ENCODE peak calls at places on chromosome 1, in six cellular contexts. One of them, this sample, is unnamed. For H3K4me1, the result is how much of the 10 kb centered on the place peaks cover.

GRCh38 chr1:58765016-58765415 is 18.8 kb downstream of the JUN start:
- DNase-seq in neuronal stem cell: no peak
- DNase-seq in H9: no peak
- DNase-seq in mesenchymal stem cell: no peak
- DNase-seq in IMR-90: peak
- DNase-seq in H1: no peak
- DNase-seq in this sample: no peak

GRCh38 chr1:109112056-109112651 is 1.8 kb upstream of the ELAPOR1 start:
- DNase-seq in H9: no peak
- DNase-seq in mesenchymal stem cell: peak
- DNase-seq in H1: no peak
- DNase-seq in IMR-90: peak
- DNase-seq in neuronal stem cell: no peak
- DNase-seq in this sample: peak

GRCh38 chr1:224696891-224697765 is 81.0 kb downstream of the CNIH3 start:
- DNase-seq in H1: no peak
- DNase-seq in H9: no peak
- DNase-seq in IMR-90: peak
- DNase-seq in mesenchymal stem cell: peak
- DNase-seq in neuronal stem cell: no peak
- DNase-seq in this sample: no peak

GRCh38 chr1:174258148-174258550 is 98.8 kb downstream of the RABGAP1L start:
- DNase-seq in H1: no peak
- DNase-seq in mesenchymal stem cell: peak
- DNase-seq in IMR-90: peak
- DNase-seq in H9: peak
- DNase-seq in neuronal stem cell: peak
- DNase-seq in this sample: peak

GRCh38 chr1:201350361-201350725 is 27.1 kb downstream of the TNNT2 start:
- DNase-seq in neuronal stem cell: no peak
- DNase-seq in H9: no peak
- DNase-seq in H1: no peak
- DNase-seq in IMR-90: no peak
- DNase-seq in mesenchymal stem cell: no peak
- DNase-seq in this sample: no peak

GRCh38 chr1:247330548-247331171 is 1.0 kb downstream of the ZNF496 start:
- DNase-seq in mesenchymal stem cell: peak
- DNase-seq in IMR-90: no peak
- DNase-seq in H1: no peak
- DNase-seq in neuronal stem cell: no peak
- DNase-seq in H9: no peak
- DNase-seq in this sample: no peak

GRCh38 chr1:241419986-241420385 is 63.0 kb upstream of the RGS7 start:
- DNase-seq in mesenchymal stem cell: no peak
- DNase-seq in H9: no peak
- DNase-seq in IMR-90: no peak
- DNase-seq in neuronal stem cell: no peak
- DNase-seq in H1: no peak
- DNase-seq in this sample: peak

GRCh38 chr1:248847956-248848561 is 10.0 kb downstream of the ZNF672 start:
- DNase-seq in H9: no peak
- DNase-seq in mesenchymal stem cell: no peak
- DNase-seq in IMR-90: no peak
- DNase-seq in neuronal stem cell: no peak
- DNase-seq in H1: no peak
- DNase-seq in this sample: no peak

GRCh38 chr1:203325004-203325417 is 19.7 kb downstream of the BTG2 start:
- DNase-seq in H9: no peak
- DNase-seq in H1: no peak
- DNase-seq in neuronal stem cell: peak
- DNase-seq in mesenchymal stem cell: no peak
- DNase-seq in IMR-90: no peak
- DNase-seq in this sample: no peak

GRCh38 chr1:110229348-110230001 is 19.4 kb downstream of the KCNC4 start:
- DNase-seq in IMR-90: no peak
- DNase-seq in mesenchymal stem cell: no peak
- DNase-seq in H9: peak
- DNase-seq in neuronal stem cell: no peak
- DNase-seq in H1: no peak
- DNase-seq in this sample: no peak

GRCh38 chr1:180261030-180261429 is 31.0 kb downstream of the LHX4 start:
- DNase-seq in IMR-90: no peak
- DNase-seq in H1: no peak
- DNase-seq in mesenchymal stem cell: no peak
- DNase-seq in neuronal stem cell: no peak
- DNase-seq in H9: no peak
- DNase-seq in this sample: no peak

GRCh38 chr1:29824478-29825273 is 588.4 kb downstream of the PTPRU start:
- DNase-seq in mesenchymal stem cell: no peak
- DNase-seq in IMR-90: no peak
- DNase-seq in H1: no peak
- DNase-seq in H9: no peak
- DNase-seq in neuronal stem cell: no peak
- DNase-seq in this sample: no peak

GRCh38 chr1:66251521-66251920 is 282.4 kb upstream of the SGIP1 start:
- DNase-seq in IMR-90: no peak
- DNase-seq in neuronal stem cell: no peak
- DNase-seq in mesenchymal stem cell: peak
- DNase-seq in H9: peak
- DNase-seq in H1: no peak
- DNase-seq in this sample: no peak

GRCh38 chr1:245156736-245157505 is 2.1 kb downstream of the KIF26B start:
- DNase-seq in H9: peak
- DNase-seq in neuronal stem cell: no peak
- DNase-seq in mesenchymal stem cell: peak
- DNase-seq in IMR-90: peak
- DNase-seq in H1: no peak
- DNase-seq in this sample: peak

GRCh38 chr1:111831153-111831552 is 75.5 kb downstream of the DDX20 start:
- DNase-seq in mesenchymal stem cell: no peak
- DNase-seq in neuronal stem cell: no peak
- DNase-seq in IMR-90: no peak
- DNase-seq in H1: no peak
- DNase-seq in H9: no peak
- DNase-seq in this sample: no peak

GRCh38 chr1:109096110-109096509 is 5.5 kb downstream of the TMEM167B start:
- DNase-seq in IMR-90: no peak
- DNase-seq in neuronal stem cell: no peak
- DNase-seq in H9: no peak
- DNase-seq in mesenchymal stem cell: no peak
- DNase-seq in H1: no peak
- DNase-seq in this sample: no peak

GRCh38 chr1:24409535-24409934 is 4.0 kb downstream of the STPG1 start:
- DNase-seq in IMR-90: peak
- DNase-seq in mesenchymal stem cell: peak
- DNase-seq in H9: no peak
- DNase-seq in neuronal stem cell: no peak
- DNase-seq in H1: no peak
- DNase-seq in this sample: peak

GRCh38 chr1:62325076-62325475 is 5.8 kb upstream of the KANK4 start:
- DNase-seq in H9: no peak
- DNase-seq in mesenchymal stem cell: no peak
- DNase-seq in IMR-90: peak
- DNase-seq in neuronal stem cell: no peak
- DNase-seq in H1: no peak
- DNase-seq in this sample: peak

GRCh38 chr1:205615789-205616188 is 16.0 kb downstream of the ELK4 start:
- DNase-seq in IMR-90: no peak
- DNase-seq in H9: no peak
- DNase-seq in H1: no peak
- DNase-seq in neuronal stem cell: no peak
- DNase-seq in mesenchymal stem cell: no peak
- DNase-seq in this sample: no peak

GRCh38 chr1:33010946-33011731 is 25.5 kb downstream of the AK2 start:
- DNase-seq in H1: no peak
- DNase-seq in neuronal stem cell: no peak
- DNase-seq in IMR-90: peak
- DNase-seq in mesenchymal stem cell: peak
- DNase-seq in H9: no peak
- DNase-seq in this sample: no peak

GRCh38 chr1:207811920-207812720 is 60.3 kb downstream of the CD46 start:
- DNase-seq in H1: no peak
- DNase-seq in neuronal stem cell: no peak
- DNase-seq in H9: peak
- DNase-seq in IMR-90: peak
- DNase-seq in mesenchymal stem cell: no peak
- DNase-seq in this sample: peak

GRCh38 chr1:50978144-50978851 is 8.3 kb downstream of the CDKN2C start:
- DNase-seq in neuronal stem cell: no peak
- DNase-seq in H9: peak
- DNase-seq in mesenchymal stem cell: peak
- DNase-seq in H1: peak
- DNase-seq in IMR-90: peak
- DNase-seq in this sample: peak

GRCh38 chr1:4089421-4090175 is 189.5 kb upstream of the C1orf174 start:
- DNase-seq in mesenchymal stem cell: no peak
- DNase-seq in neuronal stem cell: no peak
- DNase-seq in H1: no peak
- DNase-seq in H9: no peak
- DNase-seq in IMR-90: no peak
- DNase-seq in this sample: no peak

GRCh38 chr1:226549937-226550670 is 1.5 kb downstream of the STUM start:
- DNase-seq in H1: no peak
- DNase-seq in neuronal stem cell: peak
- DNase-seq in H9: peak
- DNase-seq in IMR-90: no peak
- DNase-seq in mesenchymal stem cell: peak
- DNase-seq in this sample: no peak

GRCh38 chr1:6239213-6239752 is 3.5 kb upstream of the ICMT start:
- DNase-seq in neuronal stem cell: no peak
- DNase-seq in mesenchymal stem cell: no peak
- DNase-seq in IMR-90: no peak
- DNase-seq in H1: peak
- DNase-seq in H9: peak
- DNase-seq in this sample: no peak

GRCh38 chr1:6241887-6242740 is 1.9 kb upstream of the HES3 start:
- DNase-seq in IMR-90: no peak
- DNase-seq in H1: no peak
- DNase-seq in mesenchymal stem cell: no peak
- DNase-seq in H9: peak
- DNase-seq in neuronal stem cell: no peak
- DNase-seq in this sample: no peak

GRCh38 chr1:6243053-6243834 is 735 bp upstream of the HES3 start:
- DNase-seq in neuronal stem cell: no peak
- DNase-seq in mesenchymal stem cell: no peak
- DNase-seq in H1: no peak
- DNase-seq in IMR-90: no peak
- DNase-seq in H9: no peak
- DNase-seq in this sample: no peak

GRCh38 chr1:6239950-6240768 is 3.8 kb upstream of the HES3 start:
- DNase-seq in neuronal stem cell: no peak
- DNase-seq in H9: peak
- DNase-seq in IMR-90: peak
- DNase-seq in mesenchymal stem cell: peak
- DNase-seq in H1: no peak
- DNase-seq in this sample: no peak

GRCh38 chr1:6241107-6241886 is 2.7 kb upstream of the HES3 start:
- DNase-seq in mesenchymal stem cell: no peak
- DNase-seq in neuronal stem cell: no peak
- DNase-seq in H9: no peak
- DNase-seq in H1: no peak
- DNase-seq in IMR-90: no peak
- DNase-seq in this sample: no peak
- H3K4me1 ChIP-seq in mesenchymal stem cell: under half
- H3K4me1 ChIP-seq in neuronal stem cell: under half
- H3K4me1 ChIP-seq in H9: under half
- H3K4me1 ChIP-seq in H1: under half
- H3K4me1 ChIP-seq in IMR-90: under half
- H3K4me1 ChIP-seq in this sample: under half

GRCh38 chr1:81600878-81601658 is 199.7 kb upstream of the ADGRL2 start:
- DNase-seq in H9: no peak
- DNase-seq in mesenchymal stem cell: no peak
- DNase-seq in IMR-90: no peak
- DNase-seq in H1: no peak
- DNase-seq in neuronal stem cell: no peak
- DNase-seq in this sample: no peak
- H4K91ac ChIP-seq in H9: no peak
- H4K91ac ChIP-seq in mesenchymal stem cell: no peak
- H4K91ac ChIP-seq in IMR-90: no peak
- H4K91ac ChIP-seq in H1: no peak
- H4K91ac ChIP-seq in neuronal stem cell: no peak
- H4K91ac ChIP-seq in this sample: no peak

GRCh38 chr1:9782897-9783296 is 40.9 kb downstream of the CLSTN1 start:
- DNase-seq in mesenchymal stem cell: no peak
- DNase-seq in IMR-90: no peak
- DNase-seq in neuronal stem cell: no peak
- DNase-seq in H1: no peak
- DNase-seq in H9: no peak
- DNase-seq in this sample: no peak

GRCh38 chr1:9784508-9785133 is 39.1 kb downstream of the CLSTN1 start:
- DNase-seq in H9: peak
- DNase-seq in neuronal stem cell: peak
- DNase-seq in IMR-90: peak
- DNase-seq in H1: no peak
- DNase-seq in mesenchymal stem cell: peak
- DNase-seq in this sample: peak

GRCh38 chr1:9785406-9785805 is 38.4 kb downstream of the CLSTN1 start:
- DNase-seq in mesenchymal stem cell: no peak
- DNase-seq in IMR-90: no peak
- DNase-seq in neuronal stem cell: no peak
- DNase-seq in H1: no peak
- DNase-seq in H9: no peak
- DNase-seq in this sample: no peak

GRCh38 chr1:9780554-9781110 is 43.1 kb downstream of the CLSTN1 start:
- DNase-seq in mesenchymal stem cell: no peak
- DNase-seq in H9: no peak
- DNase-seq in IMR-90: no peak
- DNase-seq in neuronal stem cell: no peak
- DNase-seq in H1: no peak
- DNase-seq in this sample: no peak

DNA sequence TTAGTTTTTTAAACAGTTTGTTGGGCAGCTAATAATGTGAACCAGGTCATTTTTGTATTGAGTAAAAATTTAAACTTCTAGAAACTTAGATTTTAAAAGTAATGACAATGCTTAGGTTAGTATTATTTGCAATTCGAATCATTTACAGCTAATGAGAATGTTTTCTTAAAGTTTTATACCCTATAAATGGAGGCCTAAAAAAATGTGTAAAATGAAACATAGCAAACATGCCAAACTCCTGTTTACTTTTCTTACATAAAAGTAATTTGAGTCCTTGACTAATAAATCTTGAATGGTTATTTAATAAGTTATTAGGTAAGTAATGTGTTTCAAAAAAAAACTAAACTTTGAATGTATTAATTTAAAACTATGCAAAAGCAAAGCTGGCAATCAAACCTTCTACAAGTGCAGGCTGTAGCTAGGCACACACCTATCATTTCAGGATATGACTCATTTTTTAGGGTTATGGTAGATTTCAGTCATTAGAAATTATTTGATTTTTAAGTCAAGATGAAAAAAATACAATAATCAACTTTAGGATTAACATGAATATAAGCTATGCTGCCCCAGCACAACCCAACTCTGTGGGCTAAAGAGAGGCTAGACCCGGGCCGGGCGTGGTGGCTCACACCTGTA is 41.5 kb downstream of the CLSTN1 start:
- DNase-seq in H1: no peak
- DNase-seq in mesenchymal stem cell: no peak
- DNase-seq in neuronal stem cell: no peak
- DNase-seq in H9: no peak
- DNase-seq in IMR-90: no peak
- DNase-seq in this sample: no peak
- H3K4me2 ChIP-seq in H1: no peak
- H3K4me2 ChIP-seq in mesenchymal stem cell: no peak
- H3K4me2 ChIP-seq in neuronal stem cell: no peak
- H3K4me2 ChIP-seq in H9: no peak
- H3K4me2 ChIP-seq in IMR-90: no peak
- H3K4me2 ChIP-seq in this sample: no peak

GRCh38 chr1:21284206-21285137 is 5.8 kb downstream of the ECE1 start:
- DNase-seq in IMR-90: no peak
- DNase-seq in H1: no peak
- DNase-seq in H9: no peak
- DNase-seq in neuronal stem cell: no peak
- DNase-seq in mesenchymal stem cell: no peak
- DNase-seq in this sample: no peak
- H3K4me1 ChIP-seq in IMR-90: under half
- H3K4me1 ChIP-seq in H1: under half
- H3K4me1 ChIP-seq in H9: under half
- H3K4me1 ChIP-seq in neuronal stem cell: under half
- H3K4me1 ChIP-seq in mesenchymal stem cell: under half
- H3K4me1 ChIP-seq in this sample: under half

This sample was measured in trophoblast cell.